ENCODE peak calls at places on chromosome 21, in nine cellular contexts. K, H, J, D, N, V, F, A and C are unnamed samples.

GRCh38 chr21:41215856-41216408 is 48.0 kb downstream of the BACE2 start:
- DNase-seq in A (no peak), F (no peak), D (no peak), V (no peak), N (no peak), J (no peak), K (no peak), H (no peak), C (no peak)

GRCh38 chr21:17818158-17819113 is 720 bp downstream of the C21orf91 start:
- DNase-seq in K (peak; percentile 41), J (peak; percentile 49), F (peak; percentile 23), V (peak; percentile 52), D (peak; percentile 43), H (no peak), A (no peak), N (peak; percentile 36), C (peak; percentile 35)

GRCh38 chr21:14567557-14568279 is 21.6 kb upstream of the SAMSN1 start:
- DNase-seq in J (no peak), H (no peak), D (no peak), F (no peak), V (no peak), N (no peak), K (no peak), A (no peak), C (no peak)

GRCh38 chr21:42570841-42571387 is 57.3 kb downstream of the SLC37A1 start:
- DNase-seq in V (peak; percentile 73), A (no peak), F (no peak), H (no peak), K (peak; percentile 8), J (no peak), N (no peak), D (no peak), C (no peak)

GRCh38 chr21:24163539-24163938 is 1443.7 kb downstream of the MRPL39 start:
- DNase-seq in K (no peak), N (no peak), D (no peak), J (no peak), V (no peak), A (no peak), H (no peak), F (no peak), C (no peak)

GRCh38 chr21:43025636-43026180 is 49.9 kb downstream of the CBS start:
- DNase-seq in H (no peak), A (no peak), F (peak; percentile 85), D (no peak), V (no peak), N (peak; percentile 75), J (peak; percentile 94), K (no peak), C (peak; percentile 74)

GRCh38 chr21:29152936-29153335 is 22.5 kb downstream of the MAP3K7CL start:
- DNase-seq in J (no peak), F (no peak), K (no peak), D (no peak), H (no peak), V (no peak), N (no peak), A (no peak), C (no peak)

GRCh38 chr21:41164981-41165650 is 2.8 kb upstream of the BACE2 start:
- DNase-seq in D (no peak), K (peak; percentile 63), H (no peak), N (no peak), J (peak; percentile 29), V (peak; percentile 87), A (no peak), F (peak; percentile 58), C (peak; percentile 26)

GRCh38 chr21:30482130-30482529 is 2.0 kb upstream of the KRTAP19-1 start:
- DNase-seq in V (no peak), H (no peak), K (no peak), F (no peak), A (no peak), J (no peak), D (no peak), N (no peak), C (no peak)

DNA sequence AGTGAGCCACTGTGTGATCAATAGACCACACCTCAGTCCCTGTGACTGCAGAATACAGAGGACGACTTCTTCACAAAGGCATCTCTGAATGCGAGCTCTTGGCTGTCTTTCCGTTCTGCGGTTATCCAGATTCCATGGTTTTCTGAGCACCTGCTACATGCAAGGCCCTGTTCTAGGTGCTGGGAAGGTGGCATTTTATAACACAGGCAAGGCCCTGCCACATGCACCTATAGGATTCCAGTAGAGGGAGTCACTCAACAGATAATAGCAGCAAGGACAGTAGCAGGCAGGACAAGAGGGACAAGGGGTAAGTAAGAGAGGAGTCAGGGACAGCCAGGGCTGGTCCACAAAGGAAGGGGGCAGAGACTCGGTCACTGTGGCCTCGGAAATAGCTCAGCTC is 9.0 kb downstream of the URB1 start:
- DNase-seq in H (no peak), A (no peak), K (no peak), D (no peak), N (no peak), J (no peak), F (no peak), V (no peak), C (no peak)
- TF ChIP-seq CTCF in H (no peak), A (no peak), K (no peak), D (no peak), N (no peak), J (no peak), F (no peak), V (no peak), C (no peak)

GRCh38 chr21:21175798-21176334 is 177.7 kb downstream of the NCAM2 start:
- DNase-seq in H (no peak), D (no peak), J (no peak), N (peak; percentile 27), V (no peak), K (no peak), A (no peak), F (no peak), C (peak; percentile 14)
- H3K4me3 ChIP-seq in H (no peak overlapping the region), D (no peak overlapping the region), J (no peak overlapping the region), N (no peak overlapping the region), V (no peak overlapping the region), K (no peak overlapping the region), A (peak overlapping the region; percentile 5), F (peak overlapping the region; percentile 19), C (peak overlapping the region; percentile 42)

DNA sequence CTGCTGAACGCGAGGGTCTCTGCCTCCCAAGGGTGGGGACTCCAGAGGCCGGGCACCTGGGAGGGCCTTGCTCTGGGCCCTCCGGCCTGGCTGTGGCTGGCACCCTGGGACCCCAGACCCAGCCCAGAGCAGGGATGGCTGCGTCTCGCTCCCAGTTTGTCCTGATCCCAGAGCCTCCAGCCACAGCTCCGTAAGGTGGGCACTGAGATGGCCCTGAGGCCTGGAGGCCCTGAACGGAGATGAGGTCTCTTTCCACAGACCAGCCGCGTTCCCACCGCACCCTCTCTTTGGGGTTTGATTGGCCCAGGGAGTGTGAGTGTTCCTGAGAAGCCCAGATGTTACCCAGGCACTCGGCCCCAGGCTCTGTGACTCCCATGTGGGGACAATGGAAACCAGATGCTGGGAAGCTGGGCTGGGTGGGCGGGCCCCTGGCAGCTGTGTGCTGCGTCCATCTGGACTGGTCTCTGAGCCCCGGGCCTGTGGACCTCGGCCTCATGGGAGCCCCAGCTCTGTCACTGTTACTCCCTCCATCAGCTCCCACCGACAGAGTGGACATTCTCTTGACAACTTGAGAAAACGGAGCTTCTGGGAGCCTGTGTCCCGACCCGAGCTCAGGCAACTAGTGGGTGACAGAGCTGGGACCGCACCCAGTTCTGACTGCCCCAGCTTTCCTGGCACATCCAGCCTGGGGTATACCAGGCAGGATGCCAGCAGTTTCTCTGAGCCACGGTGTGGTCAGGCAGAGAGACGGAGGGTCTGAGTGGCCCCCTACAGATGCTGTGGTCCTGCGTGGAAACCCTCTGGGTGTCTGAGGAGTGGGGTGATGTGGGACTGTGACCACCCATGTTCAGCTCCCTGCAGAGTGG is 9.8 kb upstream of the COL6A1 start:
- DNase-seq in A (no peak), J (peak; percentile 71), F (peak; percentile 87), K (peak; percentile 35), V (peak; percentile 56), N (peak; percentile 58), H (no peak), D (peak; percentile 76), C (peak; percentile 90)
- TF ChIP-seq CTCF in A (no peak), J (no peak), F (no peak), K (no peak), V (no peak), N (no peak), H (no peak), D (no peak), C (no peak)

DNA sequence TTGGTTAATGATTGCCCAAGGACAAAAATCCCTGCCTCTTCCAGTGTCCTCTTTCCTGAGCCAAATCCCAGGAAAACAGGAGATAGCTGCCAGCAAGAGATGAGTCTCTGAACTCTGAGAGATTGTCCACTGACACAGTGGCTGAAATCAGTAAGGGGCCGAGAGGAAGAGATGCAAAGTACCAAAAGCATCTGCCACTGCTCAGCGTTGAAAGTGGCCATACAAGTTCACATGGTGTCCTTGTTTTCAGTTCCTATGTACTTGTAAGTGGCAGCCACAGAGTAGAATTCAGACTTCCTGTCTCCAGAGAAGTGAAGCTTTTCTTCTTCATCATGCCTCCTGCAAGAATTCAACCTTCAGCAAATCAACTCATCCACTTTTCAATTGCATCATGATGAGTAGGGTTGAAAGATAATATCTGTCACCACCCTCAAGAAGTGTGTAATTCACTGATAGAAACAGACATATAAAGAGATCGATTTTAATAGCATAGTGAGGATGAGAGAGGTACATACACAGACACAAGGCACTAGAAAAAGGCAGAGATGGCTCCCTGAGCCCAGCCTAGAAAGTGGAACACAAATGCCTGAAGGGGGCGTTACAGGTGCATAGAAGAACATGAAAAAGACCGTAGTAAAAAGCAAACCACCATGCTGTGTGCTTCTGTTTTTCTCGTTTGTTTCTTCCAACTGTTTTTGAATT is 185.8 kb downstream of the MRPL39 start:
- DNase-seq in D (no peak), K (peak; percentile 36), V (no peak), A (no peak), N (peak; percentile 54), J (peak; percentile 44), H (no peak), F (peak; percentile 68), C (peak; percentile 66)
- H3K4me3 ChIP-seq in D (no peak overlapping the region), K (no peak overlapping the region), V (no peak overlapping the region), A (no peak overlapping the region), N (no peak overlapping the region), J (no peak overlapping the region), H (no peak overlapping the region), F (no peak overlapping the region), C (no peak overlapping the region)

GRCh38 chr21:45290948-45291612 is 3.4 kb upstream of the POFUT2 start:
- DNase-seq in H (no peak), V (peak; percentile 43), A (no peak), F (peak; percentile 58), D (no peak), N (peak; percentile 61), K (no peak), J (peak; percentile 84), C (peak; percentile 73)
- TF ChIP-seq CTCF in H (no peak), V (no peak), A (no peak), F (no peak), D (no peak), N (no peak), K (no peak), J (no peak), C (no peak)

DNA sequence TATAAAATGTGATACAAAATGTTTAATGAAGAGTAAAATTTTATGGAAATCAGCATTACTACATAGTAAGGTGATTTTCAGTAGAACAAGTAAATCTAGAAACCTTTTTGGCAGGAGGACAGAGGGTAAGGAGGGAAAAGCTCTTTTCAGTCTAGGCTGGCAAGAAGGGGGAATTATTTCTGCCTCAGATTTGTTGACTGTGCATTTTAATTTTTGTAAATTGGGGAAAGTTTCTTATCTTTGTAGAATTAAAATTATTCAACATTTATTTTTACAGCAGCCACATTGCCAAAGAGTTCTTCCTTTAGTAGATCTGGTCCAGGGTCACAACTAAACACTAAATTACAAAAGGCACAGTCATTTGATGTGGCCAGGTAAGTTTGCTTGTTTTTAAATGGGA is 109.2 kb downstream of the ITSN1 start:
- DNase-seq in K (no peak), N (no peak), D (no peak), V (no peak), F (no peak), A (no peak), H (no peak), J (no peak), C (no peak)
- H3K4me3 ChIP-seq in K (no peak overlapping the region), N (no peak overlapping the region), D (no peak overlapping the region), V (no peak overlapping the region), F (no peak overlapping the region), A (no peak overlapping the region), H (no peak overlapping the region), J (no peak overlapping the region), C (no peak overlapping the region)